ENCODE peak calls at places on chromosomes 16 and 17, in six cellular contexts. R is naive thymus-derived CD4-positive, alpha-beta T cell; G is A673; N is fibroblast of lung; A is right cardiac atrium; X is transverse colon. L is an unnamed sample.

GRCh38 chr17:1521067-1521466 is 4.7 kb upstream of the INPP5K start:
- DNase-seq in R (no peak), G (no peak), N (no peak), A (no peak), X (no peak), L (no peak)

GRCh38 chr16:69311533-69312388 is 611 bp downstream of the VPS4A start:
- DNase-seq in R (no peak), G (peak; percentile 51), N (peak; percentile 15), A (no peak), X (peak; percentile 46), L (peak; percentile 44)

GRCh38 chr17:14202388-14203166 is 34.1 kb downstream of the CDRT15 start:
- DNase-seq in R (no peak), G (no peak), N (no peak), A (no peak), X (no peak), L (no peak)

GRCh38 chr16:25151996-25152395 is 40.5 kb downstream of the LCMT1 start:
- DNase-seq in R (no peak), G (no peak), N (peak; percentile 59), A (no peak), X (no peak), L (no peak)

GRCh38 chr17:70581459-70581858 is 412.1 kb downstream of the KCNJ2 start:
- DNase-seq in R (no peak), G (no peak), N (no peak), A (no peak), X (no peak), L (no peak)

GRCh38 chr17:82983510-82984248 is 95.7 kb upstream of the METRNL start:
- DNase-seq in R (no peak), G (no peak), N (no peak), A (no peak), X (no peak), L (no peak)

GRCh38 chr16:67936876-67937605 is 391 bp upstream of the PSMB10 start:
- DNase-seq in R (peak; percentile 48), G (peak; percentile 60), N (no peak), A (peak; percentile 28), X (peak; percentile 83), L (peak; percentile 92)

GRCh38 chr17:77470800-77471733 is 330.3 kb downstream of the SEC14L1 start:
- DNase-seq in R (no peak), G (peak; percentile 76), N (peak; percentile 54), A (peak; percentile 90), X (no peak), L (no peak)

GRCh38 chr17:27762527-27763305 is 37.6 kb downstream of the NOS2 start:
- DNase-seq in R (no peak), G (peak; percentile 51), N (peak; percentile 18), A (no peak), X (no peak), L (peak; percentile 4)

GRCh38 chr16:28918698-28919097 is 6.3 kb downstream of the RABEP2 start:
- DNase-seq in R (no peak), G (no peak), N (no peak), A (no peak), X (no peak), L (no peak)

GRCh38 chr17:44794699-44795413 is 35.2 kb downstream of the GJC1 start:
- DNase-seq in R (no peak), G (peak; percentile 68), N (peak; percentile 86), A (peak; percentile 43), X (no peak), L (no peak)

GRCh38 chr16:82043680-82044584 is 8.9 kb downstream of the HSD17B2 start:
- DNase-seq in R (no peak), G (peak; percentile 90), N (peak; percentile 62), A (no peak), X (no peak), L (no peak)

GRCh38 chr17:60959696-60960095 is 282.0 kb downstream of the BCAS3 start:
- DNase-seq in R (no peak), G (no peak), N (no peak), A (no peak), X (no peak), L (no peak)

GRCh38 chr17:59399914-59400313 is 68.5 kb downstream of the YPEL2 start:
- DNase-seq in R (no peak), G (no peak), N (no peak), A (no peak), X (no peak), L (no peak)

GRCh38 chr17:8621585-8621984 is 8.9 kb downstream of the MYH10 start:
- DNase-seq in R (no peak), G (no peak), N (peak; percentile 45), A (no peak), X (no peak), L (no peak)

GRCh38 chr17:82200743-82201497 is 11.7 kb downstream of the CCDC57 start:
- DNase-seq in R (no peak), G (no peak), N (no peak), A (no peak), X (no peak), L (peak; percentile 36)

GRCh38 chr16:88783391-88784073 is 1.5 kb downstream of the PIEZO1 start:
- DNase-seq in R (no peak), G (peak; percentile 41), N (peak; percentile 47), A (no peak), X (no peak), L (no peak)

GRCh38 chr17:64418506-64419339 is 28.1 kb upstream of the PECAM1 start:
- DNase-seq in R (no peak), G (peak; percentile 71), N (peak; percentile 89), A (no peak), X (no peak), L (peak; percentile 64)

GRCh38 chr16:75733305-75734141 is 7.2 kb upstream of the CPHXL start:
- DNase-seq in R (no peak), G (peak; percentile 21), N (peak; percentile 92), A (no peak), X (no peak), L (peak; percentile 43)

GRCh38 chr16:68022728-68023537 is at the start of the genes DDX28 and DUS2:
- DNase-seq in R (peak; percentile 90), G (peak; percentile 95), N (peak; percentile 94), A (peak; percentile 97), X (peak; percentile 95), L (peak; percentile 87)

GRCh38 chr17:48725294-48726064 is 2.5 kb downstream of the PRAC2 start:
- DNase-seq in R (no peak), G (no peak), N (no peak), A (no peak), X (no peak), L (no peak)
- H3K27ac ChIP-seq in R (no peak overlapping the region), G (peak overlapping the region; percentile 98), N (no peak overlapping the region), A (no peak overlapping the region), X (no peak overlapping the region), L (no peak overlapping the region)

GRCh38 chr17:48598727-48599126 is 5.1 kb upstream of the HOXB5 start:
- DNase-seq in R (no peak), G (no peak), N (no peak), A (no peak), X (no peak), L (no peak)
- H3K4me1 ChIP-seq in R (peaks cover 25% of the 10 kb centered on the region), G (peaks cover 39% of the 10 kb centered on the region), N (peaks cover 4% of the 10 kb centered on the region), A (peaks cover 4% of the 10 kb centered on the region), X (peaks cover 47% of the 10 kb centered on the region), L (no peaks in the 10 kb centered on the region)

DNA sequence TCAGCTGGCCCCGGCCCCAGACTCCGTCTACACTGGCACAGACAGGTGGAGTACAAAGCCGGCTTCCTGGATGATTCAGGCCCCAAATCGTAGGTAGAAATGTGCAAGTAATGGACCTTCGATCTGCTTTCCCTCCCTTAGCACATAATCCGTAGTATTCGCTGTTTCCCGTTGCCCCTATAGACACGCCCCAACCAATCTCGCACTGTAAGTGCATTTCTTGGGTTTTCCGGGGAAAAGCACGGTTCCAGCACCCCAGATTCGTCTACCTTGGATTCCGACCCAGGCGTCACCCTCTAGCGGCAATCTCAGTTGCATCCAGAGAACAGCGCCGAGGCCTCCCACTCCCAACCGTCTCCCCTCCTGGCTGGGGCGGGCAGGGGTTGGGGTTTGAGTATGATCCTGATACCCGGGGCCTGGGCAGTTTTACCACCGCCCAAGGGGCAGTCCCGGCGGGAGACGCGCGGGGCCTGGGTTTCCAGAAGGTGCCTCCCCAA is 12.1 kb upstream of the FOXF1 start:
- DNase-seq in R (no peak), G (no peak), N (peak; percentile 34), A (no peak), X (no peak), L (no peak)
- H3K27ac ChIP-seq in R (no peak overlapping the region), G (no peak overlapping the region), N (peak overlapping the region; percentile 66), A (no peak overlapping the region), X (peak overlapping the region; percentile 94), L (peak overlapping the region; percentile 82)

GRCh38 chr17:48236681-48237134 is 129.1 kb downstream of the SNX11 start:
- DNase-seq in R (no peak), G (peak; percentile 63), N (peak; percentile 27), A (no peak), X (no peak), L (no peak)
- H3K4me1 ChIP-seq in R (no peaks in the 10 kb centered on the region), G (peaks cover 46% of the 10 kb centered on the region), N (peaks cover 12% of the 10 kb centered on the region), A (peaks cover 11% of the 10 kb centered on the region), X (peaks cover 10% of the 10 kb centered on the region), L (peaks cover 3% of the 10 kb centered on the region)

GRCh38 chr16:50195276-50195675 is 42.2 kb downstream of the TENT4B start:
- DNase-seq in R (no peak), G (no peak), N (peak; percentile 49), A (no peak), X (no peak), L (peak; percentile 57)

GRCh38 chr16:50195756-50196155 is 42.6 kb downstream of the TENT4B start:
- DNase-seq in R (no peak), G (no peak), N (no peak), A (no peak), X (no peak), L (no peak)

GRCh38 chr16:50198802-50199410 is 45.8 kb downstream of the TENT4B start:
- DNase-seq in R (no peak), G (no peak), N (no peak), A (no peak), X (no peak), L (peak; percentile 48)

GRCh38 chr16:50196736-50197135 is 43.6 kb downstream of the TENT4B start:
- DNase-seq in R (no peak), G (no peak), N (peak; percentile 55), A (no peak), X (no peak), L (no peak)

GRCh38 chr16:50197582-50197981 is 44.5 kb downstream of the TENT4B start:
- DNase-seq in R (no peak), G (no peak), N (no peak), A (no peak), X (no peak), L (no peak)
- H3K27ac ChIP-seq in R (no peak overlapping the region), G (no peak overlapping the region), N (no peak overlapping the region), A (no peak overlapping the region), X (no peak overlapping the region), L (no peak overlapping the region)

GRCh38 chr16:84947996-84948854 is 63.1 kb downstream of the ZDHHC7 start:
- DNase-seq in R (no peak), G (no peak), N (no peak), A (peak; percentile 35), X (no peak), L (no peak)

GRCh38 chr16:84948855-84949610 is 62.3 kb downstream of the ZDHHC7 start:
- DNase-seq in R (no peak), G (no peak), N (no peak), A (peak; percentile 3), X (no peak), L (no peak)

GRCh38 chr16:84950906-84951305 is 60.4 kb downstream of the ZDHHC7 start:
- DNase-seq in R (no peak), G (peak; percentile 71), N (no peak), A (peak; percentile 36), X (no peak), L (no peak)

GRCh38 chr16:84952335-84953050 is 58.8 kb downstream of the ZDHHC7 start:
- DNase-seq in R (peak; percentile 28), G (peak; percentile 83), N (peak; percentile 89), A (peak; percentile 84), X (peak; percentile 83), L (peak; percentile 79)

GRCh38 chr16:84949776-84950436 is 61.4 kb downstream of the ZDHHC7 start:
- DNase-seq in R (no peak), G (no peak), N (no peak), A (peak; percentile 7), X (no peak), L (peak; percentile 65)
- H3K4me1 ChIP-seq in R (no peaks in the 10 kb centered on the region), G (no peaks in the 10 kb centered on the region), N (no peaks in the 10 kb centered on the region), A (peaks cover 4% of the 10 kb centered on the region), X (peaks cover 13% of the 10 kb centered on the region), L (no peaks in the 10 kb centered on the region)

L was measured in small intestine.